ENCODE peak calls at places on chromosomes 5 and 9, in seven cellular contexts. R is aorta; W is CD8-positive, alpha-beta memory T cell; K is HCT116; B is upper lobe of left lung; E is naive thymus-derived CD4-positive, alpha-beta T cell; L is AG04450. X is an unnamed sample.

GRCh38 chr5:144356489-144356888 is 185.8 kb downstream of the KCTD16 start:
- DNase-seq in R (no peak), W (no peak), K (no peak), B (no peak), E (no peak), L (no peak), X (no peak)

GRCh38 chr9:32820322-32820721 is 37.0 kb downstream of the TMEM215 start:
- DNase-seq in R (no peak), W (no peak), K (no peak), B (no peak), E (no peak), L (no peak), X (no peak)

GRCh38 chr5:38118080-38118479 is 140.3 kb upstream of the EGFLAM start:
- DNase-seq in R (no peak), W (no peak), K (no peak), B (no peak), E (no peak), L (no peak), X (no peak)

GRCh38 chr5:147558826-147559225 is 49.0 kb upstream of the DPYSL3 start:
- DNase-seq in R (peak), W (no peak), K (no peak), B (no peak), E (no peak), L (peak), X (no peak)

GRCh38 chr9:33329117-33329563 is 38.8 kb downstream of the NFX1 start:
- DNase-seq in R (peak), W (no peak), K (no peak), B (no peak), E (no peak), L (peak), X (no peak)

GRCh38 chr9:87193151-87193550 is 245.8 kb upstream of the GAS1 start:
- DNase-seq in R (no peak), W (no peak), K (no peak), B (no peak), E (no peak), L (no peak), X (no peak)

GRCh38 chr5:109326864-109327263 is 82.9 kb downstream of the PJA2 start:
- DNase-seq in R (no peak), W (no peak), K (no peak), B (no peak), E (no peak), L (no peak), X (no peak)

GRCh38 chr5:134128648-134128995 is 14.1 kb downstream of the TCF7 start:
- DNase-seq in R (no peak), W (no peak), K (no peak), B (no peak), E (no peak), L (no peak), X (no peak)

GRCh38 chr9:70580593-70581195 is 166.2 kb upstream of the KLF9 start:
- DNase-seq in R (no peak), W (no peak), K (no peak), B (no peak), E (no peak), L (no peak), X (no peak)

GRCh38 chr9:136541179-136541578 is 4.7 kb downstream of the NOTCH1 start:
- DNase-seq in R (no peak), W (no peak), K (no peak), B (no peak), E (no peak), L (no peak), X (no peak)

GRCh38 chr9:87959916-87960581 is 14.3 kb downstream of the CDK20 start:
- DNase-seq in R (no peak), W (no peak), K (no peak), B (no peak), E (no peak), L (peak), X (no peak)

GRCh38 chr9:124030969-124031451 is 19.4 kb downstream of the LHX2 start:
- DNase-seq in R (peak), W (no peak), K (no peak), B (peak), E (no peak), L (no peak), X (no peak)

GRCh38 chr5:129110742-129111141 is 16.2 kb downstream of the ISOC1 start:
- DNase-seq in R (no peak), W (no peak), K (no peak), B (no peak), E (no peak), L (no peak), X (no peak)

GRCh38 chr9:129202613-129203555 is 24.8 kb upstream of the IER5L start:
- DNase-seq in R (peak), W (peak), K (peak), B (peak), E (peak), L (peak), X (peak)

DNA sequence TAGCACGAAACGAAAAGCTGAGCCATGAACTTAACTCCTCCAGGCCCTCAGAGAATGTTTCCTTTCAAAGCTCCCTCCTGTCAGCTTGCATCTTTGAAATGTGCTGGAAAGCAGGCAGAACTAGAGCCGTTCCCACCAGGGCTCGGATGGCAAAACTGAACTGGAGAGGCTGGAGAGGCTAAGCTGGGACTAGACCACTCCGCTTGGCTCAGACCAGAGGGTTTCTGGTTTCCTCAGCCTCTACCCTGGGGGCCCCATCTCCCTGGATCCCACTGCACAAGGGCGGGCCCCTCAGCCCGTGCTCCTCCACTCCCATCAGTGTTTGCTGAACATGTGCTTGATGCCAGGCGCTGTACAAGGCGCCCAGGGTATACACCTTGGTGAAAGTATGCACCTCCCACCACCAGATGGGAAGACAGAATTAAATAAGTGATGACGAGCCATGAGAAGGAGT is 17.9 kb downstream of the GPX3 start:
- DNase-seq in R (no peak), W (no peak), K (no peak), B (no peak), E (no peak), L (no peak), X (no peak)
- H3K27ac ChIP-seq in R (peak), W (no peak), K (no peak), B (peak), E (no peak), L (peak), X (no peak)

GRCh38 chr9:5500441-5501235 is 9.7 kb upstream of the PDCD1LG2 start:
- DNase-seq in R (no peak), W (no peak), K (no peak), B (no peak), E (no peak), L (no peak), X (no peak)
- H3K27ac ChIP-seq in R (no peak), W (no peak), K (no peak), B (peak), E (no peak), L (no peak), X (no peak)

DNA sequence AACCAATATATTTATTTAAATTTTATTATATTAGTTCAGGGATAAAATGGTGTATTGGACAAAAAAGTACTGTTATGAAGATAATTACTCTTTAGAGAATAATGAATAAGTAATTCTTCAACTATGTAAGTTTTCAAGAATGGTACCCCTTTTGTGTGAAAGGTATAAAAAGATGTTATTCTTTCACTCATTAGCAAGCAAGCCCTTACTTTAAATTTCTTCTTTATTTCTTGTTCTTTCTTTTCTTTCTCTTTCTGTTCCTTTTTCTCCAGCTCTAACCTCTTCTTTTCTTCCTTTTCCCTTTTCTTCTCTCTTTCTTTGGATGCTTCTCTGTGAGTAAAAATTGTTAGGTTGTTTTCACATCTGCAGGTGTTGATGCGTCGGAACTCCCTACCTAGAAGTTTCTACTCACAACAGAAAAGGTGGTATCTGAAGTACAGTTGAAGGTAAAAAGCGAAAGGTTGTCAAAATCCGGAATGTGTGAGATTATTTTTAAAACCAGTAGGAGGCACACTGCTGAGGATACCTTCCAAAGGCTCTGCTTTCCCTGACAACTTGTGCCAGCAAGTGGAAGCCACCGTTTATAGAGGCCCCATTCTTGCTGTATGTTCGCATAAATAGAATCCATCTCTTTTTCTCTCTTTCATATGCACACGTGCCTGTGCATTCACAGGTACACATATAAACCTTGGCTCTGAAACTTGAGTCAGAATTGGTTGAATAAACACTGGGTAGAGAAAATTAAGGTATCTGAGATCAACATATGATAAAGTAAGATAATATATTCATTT is 63.4 kb upstream of the RICTOR start:
- DNase-seq in R (no peak), W (no peak), K (peak), B (no peak), E (no peak), L (no peak), X (no peak)
- H3K27ac ChIP-seq in R (no peak), W (no peak), K (no peak), B (no peak), E (peak), L (no peak), X (no peak)

GRCh38 chr5:178461426-178461730 is 128.8 kb downstream of the COL23A1 start:
- DNase-seq in R (no peak), W (no peak), K (no peak), B (no peak), E (no peak), L (no peak), X (no peak)
- H3K27ac ChIP-seq in R (no peak), W (no peak), K (no peak), B (no peak), E (no peak), L (no peak), X (no peak)

X was measured in CD4-positive, CD25-positive, alpha-beta regulatory T cell.